ENCODE peak calls at places on chromosomes 7 and 10, in ten cellular contexts. R, K, Z, Y, I, G, S, L, C and J are unnamed samples.

GRCh38 chr7:2873146-2873545 is 29.0 kb upstream of the GNA12 start:
- DNase-seq in S (no peak), K (no peak), Y (no peak), I (no peak), R (no peak), G (no peak), Z (no peak), C (peak), L (no peak), J (no peak)

GRCh38 chr7:85554294-85554877 is 367.5 kb upstream of the SEMA3D start:
- DNase-seq in R (no peak), C (peak), G (no peak), Z (no peak), Y (peak), I (no peak), L (peak), K (peak), S (no peak), J (peak)

GRCh38 chr10:112958275-112958995 is 8.4 kb downstream of the TCF7L2 start:
- DNase-seq in S (no peak), L (peak), C (no peak), G (no peak), Z (no peak), R (no peak), I (no peak), K (no peak), Y (no peak), J (no peak)

GRCh38 chr10:124325658-124325965 is 93.1 kb downstream of the OAT start:
- DNase-seq in R (no peak), K (no peak), Z (peak), L (no peak), C (no peak), S (no peak), G (no peak), I (no peak), Y (no peak), J (no peak)

GRCh38 chr7:157401567-157402387 is 65.0 kb downstream of the DNAJB6 start:
- DNase-seq in R (no peak), S (peak), Z (no peak), K (no peak), C (peak), I (no peak), L (no peak), G (no peak), Y (no peak), J (no peak)

GRCh38 chr7:24718431-24718831 is 38.8 kb downstream of the GSDME start:
- DNase-seq in K (no peak), Y (no peak), I (no peak), Z (no peak), S (no peak), G (no peak), R (no peak), L (no peak), C (no peak), J (no peak)

GRCh38 chr10:121426307-121426706 is 171.9 kb downstream of the FGFR2 start:
- DNase-seq in I (no peak), Y (no peak), L (no peak), Z (no peak), R (no peak), C (no peak), S (no peak), G (peak), K (peak), J (no peak)

GRCh38 chr10:30184397-30185033 is 125.1 kb upstream of the JCAD start:
- DNase-seq in G (no peak), S (no peak), L (peak), K (no peak), C (no peak), Z (no peak), I (no peak), Y (no peak), R (no peak), J (no peak)

GRCh38 chr10:112687647-112688046 is 240.6 kb downstream of the VTI1A start:
- DNase-seq in L (peak), Y (peak), I (no peak), G (no peak), Z (no peak), R (no peak), S (no peak), C (no peak), K (no peak), J (no peak)

GRCh38 chr7:133980794-133981193 is 146.3 kb upstream of the LRGUK start:
- DNase-seq in S (no peak), G (no peak), C (no peak), K (no peak), L (no peak), Y (no peak), R (no peak), I (no peak), Z (no peak), J (no peak)

GRCh38 chr7:43038229-43038628 is 74.2 kb upstream of the HECW1 start:
- DNase-seq in K (no peak), L (peak), C (no peak), Z (no peak), Y (peak), I (no peak), R (no peak), S (no peak), G (no peak), J (no peak)

GRCh38 chr7:101239191-101239950 is 1.8 kb upstream of the CLDN15 start:
- DNase-seq in G (no peak), L (no peak), Y (no peak), C (peak), K (no peak), S (no peak), I (no peak), R (no peak), Z (no peak), J (no peak)
- H3K27ac ChIP-seq in G (no peak), L (no peak), Y (no peak), C (no peak), K (no peak), S (peak), I (peak), R (peak), Z (peak), J (no peak)

DNA sequence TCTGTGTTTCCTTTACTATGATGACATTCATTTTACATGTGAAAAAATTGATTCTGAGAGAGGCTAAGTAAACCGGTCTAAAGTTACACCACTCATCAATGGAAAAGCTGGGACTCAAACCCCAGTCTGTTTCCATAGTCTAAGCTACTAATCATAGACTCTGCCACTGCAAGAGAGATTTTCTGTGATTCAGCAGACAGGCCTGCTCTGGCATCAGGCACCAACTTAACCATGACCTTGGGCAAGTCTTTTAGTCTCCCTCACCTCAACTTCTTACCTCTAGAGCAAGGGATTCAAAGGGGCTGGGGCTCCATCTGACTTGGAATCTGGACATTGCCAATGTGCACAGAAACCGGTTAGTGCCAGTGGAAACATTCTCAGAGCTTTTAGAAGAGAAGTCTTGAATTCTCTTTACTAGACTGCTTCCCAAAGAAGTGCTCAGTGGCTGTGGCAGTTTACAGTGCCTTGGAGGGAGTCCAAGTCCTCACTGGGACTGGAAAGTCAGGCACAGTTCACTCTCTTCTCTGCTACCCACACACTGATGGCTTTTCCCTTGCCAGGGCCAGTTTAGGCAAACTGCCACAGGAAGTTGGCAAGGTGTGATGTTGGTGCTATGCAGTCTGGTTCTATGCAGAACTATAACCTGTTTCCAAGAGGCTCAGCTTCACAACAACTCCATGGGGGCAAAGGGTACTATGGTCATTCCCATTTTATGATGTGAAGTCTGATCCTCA is 4.5 kb upstream of the BLNK start:
- DNase-seq in K (no peak), Y (no peak), I (no peak), C (no peak), R (no peak), G (no peak), Z (no peak), L (no peak), S (peak), J (no peak)
- H3K27ac ChIP-seq in K (no peak), Y (peak), I (peak), C (no peak), R (no peak), G (no peak), Z (peak), L (no peak), S (no peak), J (peak)

DNA sequence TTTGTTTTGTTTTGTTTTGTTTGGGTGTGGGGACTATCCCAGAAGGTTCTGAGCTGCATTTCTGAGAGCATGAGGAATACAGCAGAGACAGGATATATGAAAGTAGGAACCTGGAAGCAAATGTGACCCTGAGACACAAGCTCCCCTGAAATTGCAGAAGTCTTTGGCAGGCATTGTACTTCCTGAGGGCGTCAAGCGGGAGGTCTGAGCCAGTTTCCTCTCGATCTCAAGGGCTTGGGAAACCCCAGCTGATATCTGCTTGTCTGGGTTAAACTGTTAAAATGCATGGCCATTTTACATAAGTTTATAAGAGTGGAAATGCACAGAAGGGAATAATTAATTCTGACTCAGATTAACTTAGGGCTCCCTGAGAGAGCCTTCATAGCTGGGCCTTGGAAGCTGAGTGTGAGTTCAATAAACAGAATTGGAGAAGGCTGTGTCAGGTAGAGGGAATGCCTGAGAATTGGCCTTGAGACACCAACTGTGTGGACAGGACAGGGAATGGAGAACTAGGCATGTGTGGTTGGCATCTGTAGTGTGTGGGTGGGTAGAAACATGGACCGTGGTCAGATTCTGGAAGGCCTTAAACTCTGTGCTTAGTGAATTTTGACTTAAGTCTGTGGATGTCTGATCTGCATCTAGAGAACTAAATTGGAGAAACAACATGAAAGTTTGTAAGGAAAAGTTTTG is 53.3 kb downstream of the WIPF3 start:
- DNase-seq in I (no peak), Z (no peak), G (no peak), S (no peak), C (no peak), R (no peak), L (no peak), Y (no peak), K (no peak), J (no peak)
- H3K27ac ChIP-seq in I (no peak), Z (no peak), G (no peak), S (no peak), C (no peak), R (no peak), L (no peak), Y (no peak), K (no peak), J (no peak)

GRCh38 chr7:96591159-96591899 is 118.3 kb downstream of the SEM1 start:
- DNase-seq in G (no peak), K (no peak), R (no peak), I (no peak), S (no peak), Z (no peak), L (no peak), C (no peak), Y (no peak), J (no peak)

GRCh38 chr7:96596120-96596826 is 113.4 kb downstream of the SEM1 start:
- DNase-seq in K (no peak), L (no peak), Z (no peak), G (no peak), I (no peak), C (peak), S (no peak), R (no peak), Y (peak), J (no peak)

GRCh38 chr7:96589038-96589437 is 120.6 kb downstream of the SEM1 start:
- DNase-seq in Z (no peak), Y (no peak), G (peak), C (no peak), L (no peak), R (no peak), S (no peak), I (no peak), K (no peak), J (no peak)

DNA sequence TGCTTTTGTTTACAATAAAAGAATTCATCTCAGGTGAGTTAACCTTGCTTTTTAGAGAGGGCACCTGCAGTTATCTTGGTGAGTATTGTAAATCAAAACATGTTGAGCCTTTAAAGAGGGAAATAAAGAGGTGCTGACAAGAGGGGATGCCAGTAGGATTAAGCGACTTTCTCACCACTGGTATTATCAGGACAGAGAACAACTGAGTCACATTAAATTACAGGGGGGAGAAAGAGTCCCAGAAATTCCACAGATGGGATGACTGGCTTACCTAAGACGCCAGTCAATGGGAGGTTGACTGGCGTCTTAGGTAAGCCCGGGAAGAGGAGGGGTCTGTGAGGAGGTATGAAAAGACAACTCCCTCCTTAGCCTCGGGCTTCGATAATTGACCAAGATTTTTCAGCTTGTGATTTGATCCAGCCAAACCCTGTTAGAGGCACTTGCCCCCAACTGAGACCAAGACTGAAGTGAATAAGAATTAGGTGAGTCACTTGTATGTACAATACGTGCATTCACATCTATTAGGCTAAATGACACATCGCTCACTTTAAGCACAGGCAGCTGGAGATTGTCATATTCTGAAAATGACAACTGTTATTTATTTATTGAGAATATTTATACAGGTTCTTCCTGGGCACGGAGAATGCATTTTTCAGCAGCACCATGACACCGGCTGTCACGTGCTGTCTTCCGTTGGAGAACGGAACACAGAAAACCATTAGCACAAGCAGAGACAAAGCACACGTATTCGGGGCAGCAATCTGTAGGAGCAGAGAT is 117.6 kb downstream of the SEM1 start:
- DNase-seq in C (no peak), R (no peak), Y (no peak), G (no peak), S (no peak), I (no peak), Z (no peak), K (no peak), L (no peak), J (no peak)
- H3K27ac ChIP-seq in C (no peak), R (no peak), Y (no peak), G (peak), S (no peak), I (no peak), Z (no peak), K (no peak), L (no peak), J (no peak)

GRCh38 chr10:126245501-126245900 is 142.8 kb downstream of the ADAM12 start:
- DNase-seq in L (no peak), Z (no peak), Y (no peak), R (no peak), G (no peak), K (no peak), S (no peak), C (no peak), I (no peak), J (no peak)
- H3K27ac ChIP-seq in L (no peak), Z (no peak), Y (no peak), R (no peak), G (no peak), K (no peak), S (no peak), C (no peak), I (no peak), J (no peak)

DNA sequence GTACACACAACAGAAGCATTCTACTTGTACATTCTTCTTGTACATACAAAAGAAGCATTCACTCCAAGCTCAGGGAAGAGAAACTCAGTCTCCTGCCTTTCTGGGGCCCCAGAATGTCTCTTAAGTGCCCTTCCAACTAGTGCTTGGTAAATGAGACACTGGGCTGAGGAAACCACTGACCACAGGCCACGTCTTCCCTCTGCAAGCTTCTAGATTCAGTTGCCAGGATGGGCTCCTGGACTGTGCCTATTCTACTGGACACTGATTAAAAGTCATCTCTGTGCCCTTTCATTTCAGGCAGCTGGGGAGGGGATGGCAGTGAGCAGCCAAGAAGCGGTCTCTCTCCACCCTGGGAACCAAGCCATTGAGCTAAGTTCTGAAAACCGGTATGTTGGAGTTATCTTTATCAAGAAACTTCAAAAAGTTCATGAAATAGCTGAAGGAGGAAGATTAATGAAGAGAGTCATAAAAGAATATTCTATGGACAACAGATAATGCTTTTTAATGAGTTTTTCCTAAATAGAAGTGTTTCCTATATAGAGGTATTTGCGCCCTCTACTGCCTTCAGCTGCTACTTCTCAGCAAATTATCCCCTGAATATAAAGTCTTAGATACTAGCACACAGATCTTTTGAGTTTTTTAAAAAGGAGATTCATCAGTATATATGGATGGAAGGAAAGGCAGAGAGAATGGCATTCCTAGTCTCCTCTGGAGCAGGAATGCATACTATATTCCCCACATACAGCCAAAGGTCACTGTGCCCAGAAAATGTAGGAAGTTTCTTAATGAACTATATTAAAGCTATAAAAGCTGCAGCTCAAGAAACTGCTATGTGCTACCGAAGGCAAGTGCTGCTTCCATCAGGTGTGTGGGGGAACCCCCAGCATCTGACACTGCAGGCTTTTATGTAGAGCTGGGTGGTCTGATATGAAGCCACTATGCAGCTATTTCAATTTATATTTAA is 8.4 kb upstream of the IFIT1B start:
- DNase-seq in Z (no peak), L (peak), I (no peak), K (no peak), R (no peak), Y (no peak), C (peak), S (no peak), G (no peak), J (no peak)
- H3K27ac ChIP-seq in Z (no peak), L (no peak), I (no peak), K (no peak), R (peak), Y (no peak), C (no peak), S (peak), G (no peak), J (no peak)

GRCh38 chr10:95414016-95414830 is 123.4 kb upstream of the PDLIM1 start:
- DNase-seq in I (no peak), Y (no peak), K (no peak), Z (no peak), L (no peak), G (no peak), C (no peak), S (peak), R (no peak), J (no peak)

GRCh38 chr10:95415631-95416031 is 124.8 kb upstream of the PDLIM1 start:
- DNase-seq in I (no peak), Y (no peak), G (no peak), Z (no peak), R (no peak), L (no peak), C (no peak), S (peak), K (no peak), J (no peak)

GRCh38 chr10:95416973-95417372 is 126.2 kb upstream of the PDLIM1 start:
- DNase-seq in Z (no peak), S (no peak), I (no peak), K (no peak), L (no peak), G (no peak), C (no peak), Y (no peak), R (no peak), J (no peak)

GRCh38 chr10:95414844-95415545 is 124.2 kb upstream of the PDLIM1 start:
- DNase-seq in C (no peak), Z (no peak), I (no peak), Y (peak), G (no peak), L (no peak), S (peak), R (no peak), K (no peak), J (no peak)

GRCh38 chr10:95416270-95416669 is 125.5 kb upstream of the PDLIM1 start:
- DNase-seq in R (no peak), Y (no peak), Z (no peak), I (no peak), G (no peak), K (no peak), S (no peak), C (no peak), L (no peak), J (no peak)
- H3K27ac ChIP-seq in R (peak), Y (no peak), Z (peak), I (no peak), G (no peak), K (no peak), S (peak), C (no peak), L (no peak), J (no peak)

DNA sequence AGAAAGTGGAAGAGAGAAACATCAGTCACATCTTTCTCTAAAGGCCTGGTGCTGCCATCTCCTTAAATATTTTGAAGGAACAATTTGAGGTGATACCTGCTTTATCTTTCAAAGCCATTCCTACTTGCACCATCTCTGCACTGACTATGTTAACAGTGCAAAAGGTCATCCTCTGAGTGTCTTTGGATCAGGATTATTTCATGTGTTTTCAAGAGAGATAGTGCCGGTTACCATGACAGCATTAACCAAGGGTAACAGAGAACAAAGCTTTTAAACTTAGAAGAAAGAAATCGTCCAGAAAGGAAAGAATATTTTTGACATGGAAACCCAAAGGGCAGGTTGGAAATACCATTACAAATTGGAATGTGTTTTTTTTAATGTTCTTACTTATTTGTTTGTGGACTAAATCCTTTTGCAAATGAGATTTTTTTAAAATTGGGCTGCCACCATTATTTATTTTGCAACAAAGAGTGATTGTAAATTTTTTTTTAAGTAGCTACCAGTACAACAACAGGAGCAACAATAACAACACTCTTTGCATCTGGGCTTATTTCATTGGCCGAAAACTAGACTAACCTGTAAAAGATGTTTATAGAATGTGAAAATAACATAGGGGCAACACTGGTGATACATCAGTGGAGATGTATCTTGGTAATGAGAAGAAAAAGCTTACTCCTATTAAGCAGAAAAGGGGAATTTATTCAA is 234.2 kb downstream of the CREB5 start:
- DNase-seq in Z (no peak), K (no peak), G (no peak), L (no peak), S (no peak), I (no peak), R (no peak), C (no peak), Y (no peak), J (no peak)
- H3K27ac ChIP-seq in Z (no peak), K (no peak), G (no peak), L (no peak), S (no peak), I (no peak), R (no peak), C (no peak), Y (no peak), J (no peak)

GRCh38 chr7:47556511-47557180 is 25.3 kb downstream of the TNS3 start:
- DNase-seq in K (no peak), I (no peak), C (no peak), S (no peak), Y (no peak), L (no peak), G (no peak), R (no peak), Z (no peak), J (no peak)
- H3K27ac ChIP-seq in K (peak), I (no peak), C (no peak), S (no peak), Y (no peak), L (no peak), G (no peak), R (peak), Z (no peak), J (peak)